ENCODE peak calls at places on chromosome 5, in nine cellular contexts. C is PC-9, V is GM23338, S is PC-3, Z is GM23248, E is neural progenitor cell, A is IMR-90, D is fibroblast of lung, L is neuronal stem cell. I is an unnamed sample.

GRCh38 chr5:140251527-140251973 is 51.4 kb downstream of the PFDN1 start:
- DNase-seq in C (peak; percentile 96), V (no peak), S (peak; percentile 96), Z (peak; percentile 96), E (no peak), A (peak; percentile 94), D (peak; percentile 44), L (no peak), I (no peak)

GRCh38 chr5:59485629-59486439 is 407.7 kb downstream of the PDE4D start:
- DNase-seq in C (no peak), V (no peak), S (no peak), Z (peak; percentile 8), E (no peak), A (no peak), D (peak; percentile 22), L (no peak), I (no peak)

GRCh38 chr5:194102-194501 is 2.8 kb downstream of the LRRC14B start:
- DNase-seq in C (no peak), V (no peak), S (no peak), Z (no peak), E (no peak), A (no peak), D (no peak), L (no peak), I (no peak)

GRCh38 chr5:40436535-40437237 is 243.0 kb upstream of the PTGER4 start:
- DNase-seq in C (no peak), V (no peak), S (no peak), Z (no peak), E (no peak), A (no peak), D (no peak), L (no peak), I (no peak)

GRCh38 chr5:179304466-179304865 is 40.8 kb downstream of the ADAMTS2 start:
- DNase-seq in C (no peak), V (no peak), S (no peak), Z (peak; percentile 98), E (no peak), A (peak; percentile 97), D (peak; percentile 98), L (no peak), I (no peak)

GRCh38 chr5:63596254-63596653 is 366.0 kb downstream of the HTR1A start:
- DNase-seq in C (no peak), V (no peak), S (no peak), Z (no peak), E (no peak), A (no peak), D (no peak), L (no peak), I (no peak)

GRCh38 chr5:94855543-94855942 is 237.1 kb downstream of the SLF1 start:
- DNase-seq in C (no peak), V (no peak), S (no peak), Z (no peak), E (no peak), A (no peak), D (no peak), L (no peak), I (no peak)

GRCh38 chr5:73792687-73793320 is 166.8 kb downstream of the ARHGEF28 start:
- DNase-seq in C (peak; percentile 58), V (peak; percentile 83), S (peak; percentile 83), Z (peak; percentile 77), E (peak; percentile 75), A (peak; percentile 76), D (peak; percentile 81), L (peak; percentile 75), I (peak; percentile 74)

GRCh38 chr5:91384671-91385430 is 1.7 kb upstream of the ARRDC3 start:
- DNase-seq in C (peak; percentile 85), V (peak; percentile 95), S (peak; percentile 98), Z (peak; percentile 86), E (peak; percentile 88), A (peak; percentile 91), D (peak; percentile 96), L (peak; percentile 81), I (peak; percentile 90)

GRCh38 chr5:84685121-84685520 is 300.4 kb upstream of the EDIL3 start:
- DNase-seq in C (no peak), V (no peak), S (no peak), Z (no peak), E (no peak), A (no peak), D (no peak), L (no peak), I (no peak)

GRCh38 chr5:100706796-100707195 is 171.6 kb downstream of the FAM174A start:
- DNase-seq in C (peak; percentile 48), V (peak; percentile 47), S (peak; percentile 57), Z (peak; percentile 68), E (no peak), A (no peak), D (peak; percentile 56), L (no peak), I (no peak)

GRCh38 chr5:75668348-75668895 is 48.8 kb downstream of the POC5 start:
- DNase-seq in C (no peak), V (no peak), S (no peak), Z (no peak), E (no peak), A (no peak), D (no peak), L (no peak), I (no peak)

GRCh38 chr5:171431251-171431777 is 11.9 kb downstream of the FGF18 start:
- DNase-seq in C (no peak), V (no peak), S (no peak), Z (no peak), E (no peak), A (no peak), D (no peak), L (no peak), I (no peak)

GRCh38 chr5:98905857-98906688 is 22.7 kb downstream of the CHD1 start:
- DNase-seq in C (no peak), V (peak; percentile 72), S (peak; percentile 83), Z (peak; percentile 57), E (peak; percentile 45), A (peak; percentile 59), D (peak; percentile 70), L (peak; percentile 17), I (peak; percentile 44)

GRCh38 chr5:86143837-86144236 is 473.9 kb upstream of the COX7C start:
- DNase-seq in C (no peak), V (no peak), S (peak; percentile 17), Z (no peak), E (no peak), A (no peak), D (no peak), L (no peak), I (no peak)

GRCh38 chr5:1446602-1447343 is 1.5 kb upstream of the SLC6A3 start:
- DNase-seq in C (no peak), V (no peak), S (no peak), Z (no peak), E (peak; percentile 18), A (no peak), D (no peak), L (no peak), I (no peak)

GRCh38 chr5:82417776-82418607 is 139.8 kb upstream of the RPS23 start:
- DNase-seq in C (no peak), V (no peak), S (no peak), Z (peak; percentile 13), E (no peak), A (no peak), D (no peak), L (no peak), I (no peak)

GRCh38 chr5:177131711-177132503 is 1.7 kb upstream of the NSD1 start:
- DNase-seq in C (no peak), V (peak; percentile 69), S (no peak), Z (no peak), E (peak; percentile 35), A (no peak), D (no peak), L (peak; percentile 20), I (no peak)
- H2AFZ ChIP-seq in C (no peak overlapping the region), V (peak overlapping the region; percentile 25), S (no peak overlapping the region), Z (peak overlapping the region; percentile 87), E (peak overlapping the region; percentile 66), A (peak overlapping the region; percentile 82), D (no peak overlapping the region), L (no peak overlapping the region), I (no peak overlapping the region)

GRCh38 chr5:122089096-122089495 is 11.0 kb upstream of the LOX start:
- DNase-seq in C (no peak), V (no peak), S (no peak), Z (peak; percentile 40), E (no peak), A (no peak), D (no peak), L (no peak), I (no peak)

GRCh38 chr5:122093415-122093814 is 15.4 kb upstream of the LOX start:
- DNase-seq in C (no peak), V (no peak), S (no peak), Z (peak; percentile 94), E (no peak), A (peak; percentile 95), D (peak; percentile 70), L (no peak), I (no peak)

GRCh38 chr5:122093861-122094650 is 16.0 kb upstream of the LOX start:
- DNase-seq in C (no peak), V (no peak), S (no peak), Z (peak; percentile 86), E (no peak), A (peak; percentile 38), D (no peak), L (no peak), I (no peak)

GRCh38 chr5:122089614-122090013 is 11.6 kb upstream of the LOX start:
- DNase-seq in C (no peak), V (no peak), S (no peak), Z (peak; percentile 93), E (no peak), A (peak; percentile 94), D (peak; percentile 65), L (no peak), I (no peak)

DNA sequence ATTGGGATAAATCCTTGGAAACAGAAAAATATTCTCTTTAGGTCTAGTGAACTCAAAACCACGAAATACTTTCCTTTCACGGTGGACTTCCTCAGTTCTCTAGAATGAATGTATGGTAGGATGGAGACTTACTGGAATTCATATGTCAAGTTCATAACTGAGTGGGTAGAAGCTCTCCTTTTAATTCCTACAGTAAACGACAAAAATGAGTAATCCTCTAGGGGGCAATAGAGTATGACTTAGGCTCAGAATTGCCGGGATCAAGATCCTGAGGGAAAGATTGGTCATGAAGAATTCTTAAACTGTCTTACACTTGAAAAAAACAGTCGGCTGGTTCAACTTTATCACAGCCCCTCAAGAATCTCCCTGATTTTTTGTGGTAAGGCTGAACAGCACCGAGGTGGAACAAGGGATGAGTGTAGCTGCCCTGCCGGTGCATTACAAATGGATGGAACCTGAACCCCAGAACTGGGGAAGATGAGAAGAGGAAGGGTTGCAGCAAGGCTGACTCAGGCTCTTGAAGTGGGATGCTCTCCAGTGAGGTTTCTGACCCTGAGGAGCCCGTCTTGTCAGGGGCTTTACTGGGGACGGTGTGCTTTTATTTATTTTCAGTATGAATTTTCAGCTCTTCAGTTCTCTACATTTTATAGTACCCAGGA is 14.0 kb upstream of the LOX start:
- DNase-seq in C (no peak), V (peak; percentile 81), S (peak; percentile 61), Z (peak; percentile 81), E (peak; percentile 45), A (peak; percentile 77), D (peak; percentile 65), L (peak; percentile 29), I (no peak)
- H2AFZ ChIP-seq in C (no peak overlapping the region), V (peak overlapping the region; percentile 75), S (no peak overlapping the region), Z (peak overlapping the region; percentile 31), E (no peak overlapping the region), A (peak overlapping the region; percentile 15), D (peak overlapping the region; percentile 36), L (peak overlapping the region; percentile 58), I (no peak overlapping the region)

GRCh38 chr5:77640577-77641396 is 2.3 kb upstream of the OTP start:
- DNase-seq in C (no peak), V (peak; percentile 51), S (no peak), Z (no peak), E (peak; percentile 64), A (no peak), D (no peak), L (no peak), I (no peak)
- H2AFZ ChIP-seq in C (no peak overlapping the region), V (no peak overlapping the region), S (no peak overlapping the region), Z (no peak overlapping the region), E (no peak overlapping the region), A (peak overlapping the region; percentile 54), D (no peak overlapping the region), L (peak overlapping the region; percentile 84), I (no peak overlapping the region)

GRCh38 chr5:149799119-149799623 is 69.1 kb downstream of the PPARGC1B start:
- DNase-seq in C (peak; percentile 43), V (no peak), S (peak; percentile 94), Z (peak; percentile 96), E (no peak), A (peak; percentile 90), D (peak; percentile 75), L (no peak), I (peak; percentile 21)
- H2AFZ ChIP-seq in C (no peak overlapping the region), V (no peak overlapping the region), S (no peak overlapping the region), Z (peak overlapping the region; percentile 54), E (no peak overlapping the region), A (peak overlapping the region; percentile 66), D (peak overlapping the region; percentile 31), L (no peak overlapping the region), I (no peak overlapping the region)

I was measured in HepG2.